ENCODE peak calls at places on chromosomes 3 and 15, in seven cellular contexts. One of them, this sample, is unnamed. For H3K4me1, the result is how much of the 10 kb centered on the place peaks cover.

GRCh38 chr3:61699622-61700021 is 138.3 kb downstream of the PTPRG start:
- DNase-seq in HCT116: no peak
- DNase-seq in heart left ventricle: no peak
- DNase-seq in thyroid gland: no peak
- DNase-seq in uterus: no peak
- DNase-seq in CD8-positive, alpha-beta T cell: no peak
- DNase-seq in spleen: no peak
- DNase-seq in this sample: no peak

GRCh38 chr3:151796105-151796705 is 17.7 kb upstream of the AADAC start:
- DNase-seq in HCT116: no peak
- DNase-seq in heart left ventricle: no peak
- DNase-seq in thyroid gland: no peak
- DNase-seq in uterus: no peak
- DNase-seq in CD8-positive, alpha-beta T cell: no peak
- DNase-seq in spleen: no peak
- DNase-seq in this sample: no peak

GRCh38 chr15:89130194-89130593 is 41.9 kb downstream of the ABHD2 start:
- DNase-seq in HCT116: no peak
- DNase-seq in heart left ventricle: no peak
- DNase-seq in thyroid gland: no peak
- DNase-seq in uterus: no peak
- DNase-seq in CD8-positive, alpha-beta T cell: no peak
- DNase-seq in spleen: no peak
- DNase-seq in this sample: no peak

GRCh38 chr3:173943264-173943663 is 545.7 kb downstream of the NLGN1 start:
- DNase-seq in HCT116: no peak
- DNase-seq in heart left ventricle: no peak
- DNase-seq in thyroid gland: no peak
- DNase-seq in uterus: no peak
- DNase-seq in CD8-positive, alpha-beta T cell: no peak
- DNase-seq in spleen: no peak
- DNase-seq in this sample: no peak

GRCh38 chr3:13647314-13648059 is 98.6 kb downstream of the FBLN2 start:
- DNase-seq in HCT116: no peak
- DNase-seq in heart left ventricle: no peak
- DNase-seq in thyroid gland: no peak
- DNase-seq in uterus: no peak
- DNase-seq in CD8-positive, alpha-beta T cell: no peak
- DNase-seq in spleen: no peak
- DNase-seq in this sample: no peak

GRCh38 chr3:110562621-110563020 is 509.0 kb upstream of the NECTIN3 start:
- DNase-seq in HCT116: no peak
- DNase-seq in heart left ventricle: no peak
- DNase-seq in thyroid gland: no peak
- DNase-seq in uterus: no peak
- DNase-seq in CD8-positive, alpha-beta T cell: no peak
- DNase-seq in spleen: no peak
- DNase-seq in this sample: no peak

GRCh38 chr3:72969766-72970165 is 26.8 kb upstream of the PPP4R2 start:
- DNase-seq in HCT116: no peak
- DNase-seq in heart left ventricle: no peak
- DNase-seq in thyroid gland: no peak
- DNase-seq in uterus: no peak
- DNase-seq in CD8-positive, alpha-beta T cell: no peak
- DNase-seq in spleen: no peak
- DNase-seq in this sample: no peak

GRCh38 chr3:55750525-55750924 is 263.4 kb upstream of the WNT5A start:
- DNase-seq in HCT116: no peak
- DNase-seq in heart left ventricle: no peak
- DNase-seq in thyroid gland: peak
- DNase-seq in uterus: no peak
- DNase-seq in CD8-positive, alpha-beta T cell: no peak
- DNase-seq in spleen: no peak
- DNase-seq in this sample: no peak

GRCh38 chr3:31172336-31172735 is 277.9 kb upstream of the GADL1 start:
- DNase-seq in HCT116: no peak
- DNase-seq in heart left ventricle: no peak
- DNase-seq in thyroid gland: no peak
- DNase-seq in uterus: no peak
- DNase-seq in CD8-positive, alpha-beta T cell: no peak
- DNase-seq in spleen: no peak
- DNase-seq in this sample: no peak

GRCh38 chr3:61718565-61718964 is 157.2 kb downstream of the PTPRG start:
- DNase-seq in HCT116: no peak
- DNase-seq in heart left ventricle: no peak
- DNase-seq in thyroid gland: peak
- DNase-seq in uterus: no peak
- DNase-seq in CD8-positive, alpha-beta T cell: no peak
- DNase-seq in spleen: no peak
- DNase-seq in this sample: no peak

GRCh38 chr15:48001393-48002059 is 119.3 kb upstream of the SLC24A5 start:
- DNase-seq in HCT116: no peak
- DNase-seq in heart left ventricle: no peak
- DNase-seq in thyroid gland: no peak
- DNase-seq in uterus: no peak
- DNase-seq in CD8-positive, alpha-beta T cell: no peak
- DNase-seq in spleen: no peak
- DNase-seq in this sample: no peak

GRCh38 chr3:71050521-71051258 is 532.8 kb downstream of the FOXP1 start:
- DNase-seq in HCT116: no peak
- DNase-seq in heart left ventricle: no peak
- DNase-seq in thyroid gland: no peak
- DNase-seq in uterus: no peak
- DNase-seq in CD8-positive, alpha-beta T cell: no peak
- DNase-seq in spleen: no peak
- DNase-seq in this sample: peak

GRCh38 chr3:48429416-48430358 is at the start of gene PLXNB1:
- DNase-seq in HCT116: no peak
- DNase-seq in heart left ventricle: peak
- DNase-seq in thyroid gland: peak
- DNase-seq in uterus: peak
- DNase-seq in CD8-positive, alpha-beta T cell: peak
- DNase-seq in spleen: peak
- DNase-seq in this sample: peak

GRCh38 chr3:64173567-64173966 is 51.7 kb downstream of the PRICKLE2 start:
- DNase-seq in HCT116: no peak
- DNase-seq in heart left ventricle: no peak
- DNase-seq in thyroid gland: no peak
- DNase-seq in uterus: no peak
- DNase-seq in CD8-positive, alpha-beta T cell: no peak
- DNase-seq in spleen: no peak
- DNase-seq in this sample: no peak

GRCh38 chr15:79371581-79371980 is 60.6 kb upstream of the MINAR1 start:
- DNase-seq in HCT116: no peak
- DNase-seq in heart left ventricle: no peak
- DNase-seq in thyroid gland: no peak
- DNase-seq in uterus: no peak
- DNase-seq in CD8-positive, alpha-beta T cell: no peak
- DNase-seq in spleen: no peak
- DNase-seq in this sample: no peak

DNA sequence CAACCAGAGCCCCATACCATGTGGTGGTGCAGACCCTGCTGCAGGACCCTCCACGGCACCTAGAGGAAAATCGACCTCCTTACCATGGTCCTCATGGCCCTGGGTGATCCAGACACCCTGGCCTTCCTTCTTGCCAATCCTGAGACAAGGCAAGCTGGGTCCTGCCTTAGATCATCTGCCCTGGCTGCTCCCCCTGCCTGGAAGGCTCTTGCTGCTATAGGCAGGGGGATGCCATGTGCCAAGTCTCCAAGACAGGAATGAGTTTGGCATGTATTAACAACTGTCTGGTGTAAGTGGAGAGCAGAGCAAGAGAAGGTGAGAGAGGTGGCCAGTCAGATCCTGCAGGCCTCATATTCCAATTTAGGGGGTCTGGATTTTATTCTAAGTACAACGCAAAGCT is 7.5 kb downstream of the HEG1 start:
- DNase-seq in HCT116: no peak
- DNase-seq in heart left ventricle: no peak
- DNase-seq in thyroid gland: no peak
- DNase-seq in uterus: no peak
- DNase-seq in CD8-positive, alpha-beta T cell: no peak
- DNase-seq in spleen: no peak
- DNase-seq in this sample: no peak
- H3K4me1 ChIP-seq in HCT116: under half
- H3K4me1 ChIP-seq in heart left ventricle: under half
- H3K4me1 ChIP-seq in thyroid gland: half or more
- H3K4me1 ChIP-seq in uterus: under half
- H3K4me1 ChIP-seq in CD8-positive, alpha-beta T cell: under half
- H3K4me1 ChIP-seq in spleen: half or more
- H3K4me1 ChIP-seq in this sample: under half

GRCh38 chr3:158789592-158789991 is 12.3 kb upstream of the MFSD1 start:
- DNase-seq in HCT116: no peak
- DNase-seq in heart left ventricle: no peak
- DNase-seq in thyroid gland: no peak
- DNase-seq in uterus: no peak
- DNase-seq in CD8-positive, alpha-beta T cell: no peak
- DNase-seq in spleen: no peak
- DNase-seq in this sample: no peak

GRCh38 chr3:158791259-158791920 is 10.5 kb upstream of the MFSD1 start:
- DNase-seq in HCT116: peak
- DNase-seq in heart left ventricle: peak
- DNase-seq in thyroid gland: peak
- DNase-seq in uterus: peak
- DNase-seq in CD8-positive, alpha-beta T cell: no peak
- DNase-seq in spleen: no peak
- DNase-seq in this sample: peak

GRCh38 chr3:158792709-158793108 is 9.1 kb upstream of the MFSD1 start:
- DNase-seq in HCT116: no peak
- DNase-seq in heart left ventricle: no peak
- DNase-seq in thyroid gland: no peak
- DNase-seq in uterus: no peak
- DNase-seq in CD8-positive, alpha-beta T cell: no peak
- DNase-seq in spleen: no peak
- DNase-seq in this sample: no peak

GRCh38 chr3:158785972-158786371 is 15.9 kb upstream of the MFSD1 start:
- DNase-seq in HCT116: no peak
- DNase-seq in heart left ventricle: no peak
- DNase-seq in thyroid gland: no peak
- DNase-seq in uterus: no peak
- DNase-seq in CD8-positive, alpha-beta T cell: no peak
- DNase-seq in spleen: no peak
- DNase-seq in this sample: no peak

DNA sequence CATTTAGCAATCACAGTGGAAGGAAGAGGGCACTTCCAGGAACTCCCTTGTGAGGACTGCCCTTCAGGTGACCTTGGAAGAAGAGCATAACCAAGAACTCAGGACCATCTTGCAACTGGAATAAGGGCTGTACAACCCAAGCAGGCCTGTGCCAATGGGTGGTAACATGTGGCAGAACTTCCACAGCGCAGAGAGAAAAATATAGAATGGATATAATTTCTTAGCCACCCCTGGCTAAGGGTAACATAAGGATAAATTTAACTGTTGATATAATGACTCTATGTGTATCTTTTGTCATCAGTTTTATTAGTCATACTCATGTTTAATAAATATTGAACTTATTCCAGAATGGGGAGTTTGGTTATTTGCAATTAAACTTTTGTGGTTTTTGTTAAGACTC is 13.4 kb upstream of the MFSD1 start:
- DNase-seq in HCT116: no peak
- DNase-seq in heart left ventricle: no peak
- DNase-seq in thyroid gland: no peak
- DNase-seq in uterus: no peak
- DNase-seq in CD8-positive, alpha-beta T cell: no peak
- DNase-seq in spleen: no peak
- DNase-seq in this sample: no peak
- H3K27ac ChIP-seq in HCT116: no peak
- H3K27ac ChIP-seq in heart left ventricle: no peak
- H3K27ac ChIP-seq in thyroid gland: no peak
- H3K27ac ChIP-seq in uterus: no peak
- H3K27ac ChIP-seq in CD8-positive, alpha-beta T cell: no peak
- H3K27ac ChIP-seq in spleen: peak
- H3K27ac ChIP-seq in this sample: no peak

DNA sequence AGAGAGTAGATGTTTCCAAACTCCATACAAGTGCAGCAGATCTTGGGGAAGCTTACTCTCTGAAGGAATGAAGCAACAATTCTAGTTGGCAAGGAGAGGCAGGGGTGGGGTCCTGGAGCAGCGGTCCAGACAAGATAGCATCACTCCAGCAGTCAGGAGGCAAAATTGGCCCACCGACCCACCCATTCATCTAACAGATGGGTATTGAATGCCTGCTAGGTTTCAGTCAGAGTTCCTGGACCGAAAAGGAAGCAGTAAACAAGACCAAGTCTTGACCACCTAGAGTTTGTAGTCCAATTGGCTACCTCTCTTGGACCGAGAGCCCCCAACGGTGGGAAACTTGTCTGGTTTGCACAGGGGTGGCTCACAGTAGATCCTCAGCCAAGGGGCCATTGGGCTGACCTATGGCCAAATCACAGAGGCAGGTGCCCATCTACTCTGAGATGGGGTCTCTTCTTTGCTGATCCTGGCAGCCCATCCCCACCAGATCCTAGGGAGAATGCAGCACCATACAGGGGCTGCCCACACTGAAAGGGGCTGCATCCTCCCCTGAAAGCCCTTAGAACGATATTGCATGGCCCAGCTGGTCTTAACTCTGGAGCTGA is 74.3 kb downstream of the CORO2B start:
- DNase-seq in HCT116: no peak
- DNase-seq in heart left ventricle: no peak
- DNase-seq in thyroid gland: no peak
- DNase-seq in uterus: no peak
- DNase-seq in CD8-positive, alpha-beta T cell: no peak
- DNase-seq in spleen: peak
- DNase-seq in this sample: no peak
- H3K4me1 ChIP-seq in HCT116: under half
- H3K4me1 ChIP-seq in heart left ventricle: under half
- H3K4me1 ChIP-seq in thyroid gland: under half
- H3K4me1 ChIP-seq in uterus: under half
- H3K4me1 ChIP-seq in CD8-positive, alpha-beta T cell: under half
- H3K4me1 ChIP-seq in spleen: under half
- H3K4me1 ChIP-seq in this sample: under half

GRCh38 chr3:67614195-67614594 is 40.2 kb downstream of the SUCLG2 start:
- DNase-seq in HCT116: no peak
- DNase-seq in heart left ventricle: no peak
- DNase-seq in thyroid gland: no peak
- DNase-seq in uterus: no peak
- DNase-seq in CD8-positive, alpha-beta T cell: no peak
- DNase-seq in spleen: no peak
- DNase-seq in this sample: no peak

GRCh38 chr3:67620869-67621268 is 33.5 kb downstream of the SUCLG2 start:
- DNase-seq in HCT116: no peak
- DNase-seq in heart left ventricle: no peak
- DNase-seq in thyroid gland: no peak
- DNase-seq in uterus: no peak
- DNase-seq in CD8-positive, alpha-beta T cell: no peak
- DNase-seq in spleen: no peak
- DNase-seq in this sample: no peak

GRCh38 chr3:67616046-67616445 is 38.4 kb downstream of the SUCLG2 start:
- DNase-seq in HCT116: no peak
- DNase-seq in heart left ventricle: no peak
- DNase-seq in thyroid gland: no peak
- DNase-seq in uterus: no peak
- DNase-seq in CD8-positive, alpha-beta T cell: no peak
- DNase-seq in spleen: no peak
- DNase-seq in this sample: no peak

GRCh38 chr3:67619966-67620365 is 34.4 kb downstream of the SUCLG2 start:
- DNase-seq in HCT116: no peak
- DNase-seq in heart left ventricle: no peak
- DNase-seq in thyroid gland: no peak
- DNase-seq in uterus: no peak
- DNase-seq in CD8-positive, alpha-beta T cell: no peak
- DNase-seq in spleen: no peak
- DNase-seq in this sample: no peak

GRCh38 chr3:67617518-67617917 is 36.9 kb downstream of the SUCLG2 start:
- DNase-seq in HCT116: no peak
- DNase-seq in heart left ventricle: no peak
- DNase-seq in thyroid gland: no peak
- DNase-seq in uterus: no peak
- DNase-seq in CD8-positive, alpha-beta T cell: no peak
- DNase-seq in spleen: no peak
- DNase-seq in this sample: no peak
- H3K27ac ChIP-seq in HCT116: no peak
- H3K27ac ChIP-seq in heart left ventricle: no peak
- H3K27ac ChIP-seq in thyroid gland: no peak
- H3K27ac ChIP-seq in uterus: no peak
- H3K27ac ChIP-seq in CD8-positive, alpha-beta T cell: no peak
- H3K27ac ChIP-seq in spleen: no peak
- H3K27ac ChIP-seq in this sample: no peak

This sample was measured in CD4-positive, alpha-beta memory T cell.